ENCODE peak calls at places on chromosomes 1 and 21, in six cellular contexts. K is stimulated activated CD4-positive, alpha-beta T cell treated with anti-CD3 and anti-CD28 coated beads, TNF-alpha, amount 100 ng/mL, for 24 hours; V is foreskin fibroblast; J is activated naive CD8-positive, alpha-beta T cell treated with anti-CD3 and anti-CD28 coated beads, Interleukin-2, amount 50 U/mL, for 24 hours; L is KG1; S is AG08395. E is an unnamed sample.

GRCh38 chr1:7247683-7248401 is 462.6 kb downstream of the CAMTA1 start:
- DNase-seq in K (no peak), V (no peak), J (no peak), L (no peak), S (no peak), E (no peak)

GRCh38 chr1:75614455-75615379 is 3.8 kb upstream of the SLC44A5 start:
- DNase-seq in K (no peak), V (peak; percentile 54), J (peak; percentile 52), L (no peak), S (peak; percentile 39), E (peak; percentile 9)

GRCh38 chr1:160951443-160952128 is 3.0 kb downstream of the ITLN2 start:
- DNase-seq in K (peak; percentile 29), V (peak; percentile 55), J (peak; percentile 73), L (peak; percentile 52), S (peak; percentile 67), E (peak; percentile 34)

GRCh38 chr1:213669964-213670691 is 317.6 kb upstream of the PROX1 start:
- DNase-seq in K (no peak), V (no peak), J (no peak), L (no peak), S (no peak), E (no peak)

GRCh38 chr1:17520041-17520440 is 19.5 kb upstream of the ARHGEF10L start:
- DNase-seq in K (no peak), V (no peak), J (no peak), L (no peak), S (no peak), E (no peak)

GRCh38 chr1:207619833-207620572 is 24.9 kb upstream of the CR1L start:
- DNase-seq in K (peak; percentile 1), V (peak; percentile 69), J (peak; percentile 7), L (peak; percentile 26), S (peak; percentile 50), E (peak; percentile 60)

GRCh38 chr1:113042336-113043143 is 30.5 kb upstream of the LRIG2 start:
- DNase-seq in K (no peak), V (peak; percentile 96), J (peak; percentile 42), L (peak; percentile 32), S (peak; percentile 91), E (peak; percentile 90)

GRCh38 chr1:220426989-220427388 is 100.9 kb upstream of the MARK1 start:
- DNase-seq in K (no peak), V (no peak), J (no peak), L (no peak), S (no peak), E (no peak)

GRCh38 chr1:5632226-5632625 is 360.0 kb downstream of the NPHP4 start:
- DNase-seq in K (no peak), V (no peak), J (no peak), L (no peak), S (no peak), E (no peak)

GRCh38 chr21:41711416-41712023 is 55.3 kb downstream of the RIPK4 start:
- DNase-seq in K (no peak), V (no peak), J (no peak), L (no peak), S (no peak), E (no peak)

GRCh38 chr1:9774744-9775679 is 48.8 kb downstream of the CLSTN1 start:
- DNase-seq in K (no peak), V (no peak), J (no peak), L (no peak), S (no peak), E (no peak)

GRCh38 chr1:20227704-20228103 is 41.4 kb upstream of the PLA2G2C start:
- DNase-seq in K (no peak), V (no peak), J (no peak), L (no peak), S (no peak), E (no peak)

GRCh38 chr1:34831721-34832246 is 27.8 kb downstream of the SMIM12 start:
- DNase-seq in K (no peak), V (no peak), J (no peak), L (no peak), S (no peak), E (no peak)

E was measured in AG10803.